ENCODE peak calls at places on chromosome 19, in seven cellular contexts. I is left cardiac atrium; F is activated naive CD4-positive, alpha-beta T cell; O is CD4-positive, CD25-positive, alpha-beta regulatory T cell; P is A172; N is NCI-H1694 treated with DMSO at 0.1 percent for 48 hours; E is omental fat pad. C is an unnamed sample.

GRCh38 chr19:45103200-45103624 is 10.2 kb downstream of the PPP1R37 start:
- DNase-seq in I (no peak), F (peak), O (peak), P (no peak), N (peak), E (no peak), C (no peak)

GRCh38 chr19:12764698-12765097 is 10.7 kb downstream of the HOOK2 start:
- DNase-seq in I (no peak), F (no peak), O (no peak), P (no peak), N (no peak), E (no peak), C (no peak)

GRCh38 chr19:16252459-16253205 is 54.9 kb downstream of the AP1M1 start:
- DNase-seq in I (peak), F (no peak), O (no peak), P (no peak), N (no peak), E (no peak), C (no peak)

GRCh38 chr19:49749771-49750170 is 13.3 kb downstream of the TSKS start:
- DNase-seq in I (no peak), F (no peak), O (no peak), P (no peak), N (no peak), E (no peak), C (no peak)

GRCh38 chr19:38142176-38143035 is 81.6 kb downstream of the DPF1 start:
- DNase-seq in I (peak), F (no peak), O (peak), P (peak), N (peak), E (no peak), C (peak)

GRCh38 chr19:19262190-19263057 is 10.7 kb downstream of the TM6SF2 start:
- DNase-seq in I (no peak), F (no peak), O (no peak), P (no peak), N (no peak), E (no peak), C (no peak)

GRCh38 chr19:8423821-8424223 is 10.7 kb downstream of the MARCHF2 start:
- DNase-seq in I (peak), F (no peak), O (no peak), P (peak), N (no peak), E (peak), C (peak)

GRCh38 chr19:5536337-5536894 is 31.3 kb downstream of the TINCR start:
- DNase-seq in I (peak), F (no peak), O (no peak), P (peak), N (no peak), E (no peak), C (peak)

GRCh38 chr19:7272856-7273578 is 21.2 kb downstream of the INSR start:
- DNase-seq in I (no peak), F (no peak), O (no peak), P (no peak), N (no peak), E (no peak), C (no peak)

GRCh38 chr19:15249912-15250634 is 17.8 kb upstream of the EPHX3 start:
- DNase-seq in I (peak), F (no peak), O (no peak), P (peak), N (no peak), E (no peak), C (peak)

GRCh38 chr19:1251503-1252220 is 3.3 kb downstream of the MIDN start:
- DNase-seq in I (no peak), F (peak), O (peak), P (no peak), N (no peak), E (no peak), C (peak)

GRCh38 chr19:2387367-2388288 is 27.6 kb downstream of the TMPRSS9 start:
- DNase-seq in I (no peak), F (no peak), O (no peak), P (no peak), N (no peak), E (no peak), C (no peak)